ENCODE peak calls at places on chromosomes 4 and X, in five cellular contexts. B is mucosa of descending colon, I is lower leg skin, K is A549, U is psoas muscle. G is an unnamed sample.

GRCh38 chrX:11214346-11215190 is 78.6 kb upstream of the AMELX start:
- DNase-seq in B (no peak), I (no peak), K (no peak), U (peak; percentile 52), G (no peak)

GRCh38 chr4:16492872-16493271 is 266.6 kb upstream of the TAPT1 start:
- DNase-seq in B (no peak), I (no peak), K (no peak), U (no peak), G (no peak)

GRCh38 chr4:13537011-13537831 is 7.1 kb downstream of the NKX3-2 start:
- DNase-seq in B (no peak), I (no peak), K (no peak), U (no peak), G (no peak)

GRCh38 chr4:121900132-121900983 is 30.1 kb upstream of the BBS7 start:
- DNase-seq in B (peak; percentile 70), I (no peak), K (peak; percentile 51), U (no peak), G (peak; percentile 73)

GRCh38 chr4:172897046-172897445 is 271.6 kb upstream of the GALNT7 start:
- DNase-seq in B (no peak), I (no peak), K (no peak), U (no peak), G (no peak)

GRCh38 chr4:47930971-47931804 is 16.8 kb upstream of the NFXL1 start:
- DNase-seq in B (no peak), I (no peak), K (no peak), U (no peak), G (peak; percentile 82)

GRCh38 chr4:99029018-99029735 is 33.7 kb downstream of the METAP1 start:
- DNase-seq in B (no peak), I (no peak), K (no peak), U (no peak), G (no peak)

GRCh38 chr4:34932591-34932990 is 1311.7 kb downstream of the ARAP2 start:
- DNase-seq in B (no peak), I (no peak), K (peak; percentile 39), U (no peak), G (no peak)

GRCh38 chr4:81652069-81652478 is 180.4 kb upstream of the RASGEF1B start:
- DNase-seq in B (no peak), I (no peak), K (no peak), U (no peak), G (peak; percentile 49)

GRCh38 chr4:7890635-7891393 is 48.8 kb downstream of the AFAP1 start:
- DNase-seq in B (no peak), I (peak; percentile 79), K (peak; percentile 57), U (no peak), G (peak; percentile 41)

GRCh38 chrX:48626401-48627298 is 29.4 kb downstream of the WDR13 start:
- DNase-seq in B (no peak), I (peak; percentile 13), K (no peak), U (no peak), G (peak; percentile 46)

GRCh38 chrX:46759645-46759974 is 692 bp upstream of the SLC9A7 start:
- DNase-seq in B (no peak), I (no peak), K (no peak), U (no peak), G (no peak)
- H3K4me3 ChIP-seq in B (no peak overlapping the region), I (no peak overlapping the region), K (peak overlapping the region; percentile 89), U (peak overlapping the region; percentile 67), G (no peak overlapping the region)

DNA sequence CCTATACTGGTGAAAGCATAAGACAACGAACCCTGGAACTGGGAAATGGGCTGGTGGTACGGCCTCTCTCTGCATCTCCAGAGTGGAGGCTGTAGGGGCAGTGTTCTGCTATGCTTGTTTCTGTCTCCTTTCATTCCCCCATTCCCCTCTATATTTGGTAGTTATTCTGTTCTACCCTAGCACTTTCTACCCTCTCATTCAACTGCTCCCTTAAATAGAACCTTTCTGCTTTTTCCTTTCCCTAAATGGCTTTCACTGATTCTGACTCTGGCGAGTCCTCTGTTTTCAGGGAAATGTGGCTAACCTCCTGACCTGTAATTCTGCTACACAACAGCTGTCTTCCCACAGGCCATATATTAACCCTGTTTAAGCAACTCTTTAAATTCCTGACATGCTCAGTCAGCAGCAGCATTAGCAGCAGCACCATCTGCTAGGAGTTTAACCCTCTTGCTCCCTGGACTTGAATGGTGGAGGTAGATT is 94.2 kb downstream of the CXCL13 start:
- DNase-seq in B (no peak), I (no peak), K (peak; percentile 47), U (no peak), G (peak; percentile 78)
- TF ChIP-seq CTCF in B (no peak), I (no peak), K (peak; percentile 11), U (no peak), G (peak; percentile 39)

GRCh38 chr4:2417196-2417764 is 1.2 kb downstream of the ZFYVE28 start:
- DNase-seq in B (no peak), I (no peak), K (no peak), U (no peak), G (no peak)
- H3K4me3 ChIP-seq in B (peak overlapping the region; percentile 24), I (peak overlapping the region; percentile 44), K (peak overlapping the region; percentile 74), U (peak overlapping the region; percentile 75), G (peak overlapping the region; percentile 65)

DNA sequence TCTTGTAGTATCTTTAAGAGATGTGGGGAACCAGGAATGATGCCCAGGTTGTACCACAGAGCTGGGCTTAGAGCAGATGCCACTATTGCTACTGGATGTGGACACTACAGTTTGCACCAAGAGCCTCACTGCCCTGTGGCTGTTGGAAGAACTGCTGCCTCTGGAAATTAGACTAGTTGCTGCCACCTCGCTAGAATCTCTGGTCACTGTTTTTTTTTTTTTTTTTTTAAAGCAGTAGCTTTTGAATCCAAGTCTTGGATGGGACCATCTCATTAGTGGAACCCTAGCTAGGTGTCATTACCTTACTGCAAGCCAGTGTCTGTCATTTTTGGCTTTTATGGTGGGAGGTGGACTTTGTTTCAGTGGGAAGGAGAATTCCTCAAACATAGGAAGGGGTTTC is 105.5 kb downstream of the ARHGAP10 start:
- DNase-seq in B (no peak), I (no peak), K (peak; percentile 58), U (no peak), G (no peak)
- TF ChIP-seq CTCF in B (no peak), I (no peak), K (no peak), U (peak; percentile 23), G (peak; percentile 35)

GRCh38 chrX:83419030-83419792 is 88.9 kb upstream of the POU3F4 start:
- DNase-seq in B (no peak), I (no peak), K (no peak), U (peak; percentile 38), G (no peak)
- H3K4me3 ChIP-seq in B (no peak overlapping the region), I (no peak overlapping the region), K (no peak overlapping the region), U (no peak overlapping the region), G (no peak overlapping the region)

DNA sequence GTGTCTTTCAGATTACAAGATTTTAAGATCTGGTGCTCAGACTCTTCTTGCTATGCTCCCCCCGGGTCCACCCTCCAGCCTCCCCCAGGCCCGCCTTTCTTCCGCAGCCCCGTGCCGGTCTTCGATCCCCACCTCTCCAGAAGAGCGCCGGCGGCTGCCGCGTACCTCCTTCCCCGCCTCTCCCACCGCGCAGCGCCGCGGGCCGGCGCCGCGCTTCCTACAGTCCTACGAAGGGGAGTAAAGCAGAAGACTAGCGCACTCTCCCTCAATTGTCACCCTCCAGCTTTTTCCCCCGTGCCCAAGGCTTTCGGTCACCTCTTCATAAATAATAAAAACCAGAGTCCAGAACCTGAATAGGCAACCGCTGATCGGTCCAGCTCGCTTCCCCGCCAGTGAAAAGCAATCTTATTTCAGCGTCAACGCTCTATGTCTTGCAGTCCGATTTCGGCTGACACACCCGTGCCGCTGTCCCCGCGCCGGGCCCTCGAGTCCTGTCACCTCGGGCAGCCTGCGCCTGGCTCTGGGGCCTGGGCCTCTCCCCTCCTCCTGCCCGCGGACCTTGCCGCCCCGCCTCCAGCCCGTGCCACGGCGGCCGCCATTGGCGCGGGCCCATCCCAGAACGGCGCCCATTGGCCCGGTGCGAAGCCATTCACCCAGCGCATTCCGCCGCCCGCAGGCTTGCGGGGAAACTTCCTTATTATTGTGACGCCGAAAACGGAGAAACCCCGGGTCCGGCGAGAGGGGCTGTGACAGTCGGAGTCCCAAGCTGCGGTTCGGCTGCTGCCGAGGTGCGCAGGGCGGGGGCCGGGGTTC is at the start of gene HERC3:
- DNase-seq in B (peak; percentile 93), I (peak; percentile 98), K (peak; percentile 80), U (peak; percentile 96), G (peak; percentile 90)
- TF ChIP-seq CTCF in B (no peak), I (no peak), K (no peak), U (no peak), G (peak; percentile 16)

DNA sequence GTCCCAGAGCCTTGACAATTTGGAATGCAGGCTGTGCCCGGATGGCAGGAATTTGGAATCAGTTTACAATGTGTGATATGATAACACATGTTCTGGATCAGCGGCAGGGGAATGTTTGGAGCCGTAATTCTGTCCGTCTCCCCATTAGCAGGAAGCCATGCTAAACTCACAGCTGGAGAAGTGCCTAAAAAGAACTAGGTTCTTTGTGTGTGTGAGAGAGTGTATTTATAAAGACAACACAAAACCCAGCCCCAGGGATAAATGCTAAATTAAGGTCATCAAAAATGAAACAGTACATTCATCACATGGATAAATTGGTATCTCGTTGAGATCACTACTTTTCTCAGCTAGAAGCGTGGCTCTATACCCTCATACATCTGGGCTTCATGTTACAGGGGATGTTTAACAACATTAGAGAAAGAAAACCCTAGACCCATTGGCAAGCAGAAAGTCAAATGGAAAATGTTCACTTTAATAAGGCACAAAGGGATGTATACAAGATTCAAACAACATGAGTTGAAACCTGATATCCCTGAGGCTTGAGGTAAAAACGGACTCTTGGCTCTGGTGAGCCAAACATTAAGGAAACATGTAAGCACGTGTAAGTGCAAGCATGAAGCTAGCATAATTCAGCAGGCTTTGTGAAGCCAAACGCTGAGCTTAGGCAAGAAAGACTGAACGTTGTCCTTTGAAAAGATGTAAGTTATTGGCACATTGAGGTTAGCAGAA is 18.0 kb upstream of the TMEM131L start:
- DNase-seq in B (no peak), I (no peak), K (no peak), U (no peak), G (peak; percentile 54)
- H3K4me3 ChIP-seq in B (no peak overlapping the region), I (no peak overlapping the region), K (no peak overlapping the region), U (peak overlapping the region; percentile 59), G (peak overlapping the region; percentile 12)

DNA sequence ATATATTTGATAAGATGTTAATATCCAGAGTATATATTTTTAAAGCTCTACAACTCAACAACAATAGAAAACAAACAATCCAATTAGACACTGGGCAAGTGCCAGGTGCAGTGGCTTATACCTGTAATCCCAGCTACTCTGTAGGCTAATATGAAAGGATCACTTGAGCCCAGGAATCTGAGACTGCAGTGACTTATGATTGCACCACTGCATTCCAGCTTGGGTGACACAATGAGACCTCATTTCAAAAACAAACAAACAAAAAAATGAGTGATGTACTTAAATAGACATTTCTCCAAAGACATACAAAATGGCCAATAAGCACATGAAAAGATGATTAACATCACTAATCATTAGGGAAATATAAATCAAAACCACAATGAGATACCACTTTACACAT is 356.8 kb upstream of the PCDH10 start:
- DNase-seq in B (no peak), I (no peak), K (no peak), U (no peak), G (no peak)
- TF ChIP-seq CTCF in B (no peak), I (no peak), K (no peak), U (no peak), G (no peak)

GRCh38 chr4:153438916-153439756 is 27.0 kb upstream of the TMEM131L start:
- DNase-seq in B (no peak), I (no peak), K (no peak), U (no peak), G (no peak)
- H3K4me3 ChIP-seq in B (no peak overlapping the region), I (no peak overlapping the region), K (no peak overlapping the region), U (peak overlapping the region; percentile 65), G (no peak overlapping the region)

GRCh38 chr4:54217642-54218486 is 11.2 kb upstream of the PDGFRA start:
- DNase-seq in B (peak; percentile 83), I (peak; percentile 95), K (peak; percentile 72), U (peak; percentile 88), G (peak; percentile 96)
- TF ChIP-seq CTCF in B (peak; percentile 79), I (no peak), K (peak; percentile 75), U (peak; percentile 90), G (peak; percentile 85)